ENCODE peak calls at places on chromosome 22, in seven cellular contexts. One of them, this sample, is unnamed. For H3K4me1, the result is how much of the 10 kb centered on the place peaks cover.

GRCh38 chr22:30649430-30650007 is 13.9 kb downstream of the SLC35E4 start:
- DNase-seq in mammary epithelial cell: peak
- DNase-seq in IMR-90: peak
- DNase-seq in BE2C: no peak
- DNase-seq in CD8-positive, alpha-beta memory T cell: peak
- DNase-seq in upper lobe of right lung: no peak
- DNase-seq in thyroid gland: no peak
- DNase-seq in this sample: no peak

GRCh38 chr22:49585695-49586243 is 241.9 kb downstream of the BRD1 start:
- DNase-seq in mammary epithelial cell: no peak
- DNase-seq in IMR-90: no peak
- DNase-seq in BE2C: no peak
- DNase-seq in CD8-positive, alpha-beta memory T cell: no peak
- DNase-seq in upper lobe of right lung: no peak
- DNase-seq in thyroid gland: no peak
- DNase-seq in this sample: no peak

GRCh38 chr22:30262917-30263741 is 3.5 kb downstream of the OSM start:
- DNase-seq in mammary epithelial cell: no peak
- DNase-seq in IMR-90: peak
- DNase-seq in BE2C: peak
- DNase-seq in CD8-positive, alpha-beta memory T cell: peak
- DNase-seq in upper lobe of right lung: peak
- DNase-seq in thyroid gland: peak
- DNase-seq in this sample: no peak

GRCh38 chr22:37098976-37099577 is 10.4 kb downstream of the TMPRSS6 start:
- DNase-seq in mammary epithelial cell: no peak
- DNase-seq in IMR-90: no peak
- DNase-seq in BE2C: no peak
- DNase-seq in CD8-positive, alpha-beta memory T cell: peak
- DNase-seq in upper lobe of right lung: no peak
- DNase-seq in thyroid gland: no peak
- DNase-seq in this sample: no peak

GRCh38 chr22:43658823-43659222 is 153.3 kb downstream of the EFCAB6 start:
- DNase-seq in mammary epithelial cell: no peak
- DNase-seq in IMR-90: no peak
- DNase-seq in BE2C: no peak
- DNase-seq in CD8-positive, alpha-beta memory T cell: no peak
- DNase-seq in upper lobe of right lung: no peak
- DNase-seq in thyroid gland: no peak
- DNase-seq in this sample: no peak

GRCh38 chr22:37312549-37313183 is 30.4 kb downstream of the CYTH4 start:
- DNase-seq in mammary epithelial cell: no peak
- DNase-seq in IMR-90: no peak
- DNase-seq in BE2C: no peak
- DNase-seq in CD8-positive, alpha-beta memory T cell: no peak
- DNase-seq in upper lobe of right lung: peak
- DNase-seq in thyroid gland: no peak
- DNase-seq in this sample: no peak

GRCh38 chr22:21587803-21588611 is 20.5 kb downstream of the UBE2L3 start:
- DNase-seq in mammary epithelial cell: no peak
- DNase-seq in IMR-90: peak
- DNase-seq in BE2C: no peak
- DNase-seq in CD8-positive, alpha-beta memory T cell: no peak
- DNase-seq in upper lobe of right lung: no peak
- DNase-seq in thyroid gland: no peak
- DNase-seq in this sample: no peak

GRCh38 chr22:17570851-17571631 is 7.7 kb downstream of the SLC25A18 start:
- DNase-seq in mammary epithelial cell: peak
- DNase-seq in IMR-90: peak
- DNase-seq in BE2C: no peak
- DNase-seq in CD8-positive, alpha-beta memory T cell: no peak
- DNase-seq in upper lobe of right lung: peak
- DNase-seq in thyroid gland: peak
- DNase-seq in this sample: no peak

GRCh38 chr22:32203181-32204105 is 1.4 kb downstream of the RFPL2 start:
- DNase-seq in mammary epithelial cell: no peak
- DNase-seq in IMR-90: no peak
- DNase-seq in BE2C: no peak
- DNase-seq in CD8-positive, alpha-beta memory T cell: peak
- DNase-seq in upper lobe of right lung: no peak
- DNase-seq in thyroid gland: no peak
- DNase-seq in this sample: no peak

GRCh38 chr22:37427711-37428635 is 694 bp upstream of the ELFN2 start:
- DNase-seq in mammary epithelial cell: no peak
- DNase-seq in IMR-90: no peak
- DNase-seq in BE2C: no peak
- DNase-seq in CD8-positive, alpha-beta memory T cell: no peak
- DNase-seq in upper lobe of right lung: no peak
- DNase-seq in thyroid gland: no peak
- DNase-seq in this sample: no peak

GRCh38 chr22:25482868-25483639 is 81.4 kb upstream of the GRK3 start:
- DNase-seq in mammary epithelial cell: peak
- DNase-seq in IMR-90: no peak
- DNase-seq in BE2C: no peak
- DNase-seq in CD8-positive, alpha-beta memory T cell: no peak
- DNase-seq in upper lobe of right lung: no peak
- DNase-seq in thyroid gland: peak
- DNase-seq in this sample: no peak

GRCh38 chr22:24330636-24331035 is 60.0 kb downstream of the SPECC1L start:
- DNase-seq in mammary epithelial cell: no peak
- DNase-seq in IMR-90: no peak
- DNase-seq in BE2C: peak
- DNase-seq in CD8-positive, alpha-beta memory T cell: no peak
- DNase-seq in upper lobe of right lung: no peak
- DNase-seq in thyroid gland: no peak
- DNase-seq in this sample: no peak

GRCh38 chr22:29994027-29994715 is 86.1 kb upstream of the HORMAD2 start:
- DNase-seq in mammary epithelial cell: peak
- DNase-seq in IMR-90: peak
- DNase-seq in BE2C: no peak
- DNase-seq in CD8-positive, alpha-beta memory T cell: no peak
- DNase-seq in upper lobe of right lung: no peak
- DNase-seq in thyroid gland: no peak
- DNase-seq in this sample: no peak

GRCh38 chr22:31977141-31977781 is 32.9 kb downstream of the YWHAH start:
- DNase-seq in mammary epithelial cell: peak
- DNase-seq in IMR-90: peak
- DNase-seq in BE2C: peak
- DNase-seq in CD8-positive, alpha-beta memory T cell: peak
- DNase-seq in upper lobe of right lung: peak
- DNase-seq in thyroid gland: peak
- DNase-seq in this sample: peak

GRCh38 chr22:44591146-44591790 is 93.2 kb upstream of the RTL6 start:
- DNase-seq in mammary epithelial cell: no peak
- DNase-seq in IMR-90: no peak
- DNase-seq in BE2C: no peak
- DNase-seq in CD8-positive, alpha-beta memory T cell: no peak
- DNase-seq in upper lobe of right lung: no peak
- DNase-seq in thyroid gland: no peak
- DNase-seq in this sample: no peak

GRCh38 chr22:21641417-21641794 is 696 bp upstream of the SDF2L1 start:
- DNase-seq in mammary epithelial cell: peak
- DNase-seq in IMR-90: peak
- DNase-seq in BE2C: peak
- DNase-seq in CD8-positive, alpha-beta memory T cell: no peak
- DNase-seq in upper lobe of right lung: peak
- DNase-seq in thyroid gland: peak
- DNase-seq in this sample: no peak

GRCh38 chr22:29259253-29259899 is 8.4 kb downstream of the RHBDD3 start:
- DNase-seq in mammary epithelial cell: no peak
- DNase-seq in IMR-90: no peak
- DNase-seq in BE2C: peak
- DNase-seq in CD8-positive, alpha-beta memory T cell: no peak
- DNase-seq in upper lobe of right lung: no peak
- DNase-seq in thyroid gland: no peak
- DNase-seq in this sample: no peak

DNA sequence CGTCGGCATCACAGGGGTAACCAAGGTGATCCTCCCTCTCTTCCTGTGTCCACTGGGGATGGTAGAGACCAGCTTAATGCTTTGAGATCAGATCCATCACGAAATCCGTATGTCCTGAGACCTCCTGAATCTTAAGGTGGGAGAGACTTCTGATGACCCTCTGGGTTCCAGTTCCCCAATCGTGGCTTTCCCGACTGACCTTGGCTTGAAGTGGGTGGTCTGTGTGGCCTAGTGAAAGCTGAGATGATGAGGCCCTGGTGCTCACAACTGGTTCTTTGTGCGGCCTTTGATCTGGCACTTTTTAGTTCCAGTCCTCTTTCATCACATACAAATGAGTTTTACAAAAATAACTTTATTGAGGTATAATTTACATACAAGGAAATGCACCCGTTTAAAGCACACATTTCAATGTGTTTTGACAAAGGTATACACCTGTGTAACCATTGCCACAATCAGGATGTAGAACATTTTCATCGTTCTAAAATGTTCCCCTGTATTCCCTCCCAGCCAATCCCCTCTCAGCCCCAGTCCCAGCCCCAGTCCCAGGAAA is 6.1 kb downstream of the MIAT start:
- DNase-seq in mammary epithelial cell: no peak
- DNase-seq in IMR-90: no peak
- DNase-seq in BE2C: no peak
- DNase-seq in CD8-positive, alpha-beta memory T cell: no peak
- DNase-seq in upper lobe of right lung: no peak
- DNase-seq in thyroid gland: no peak
- DNase-seq in this sample: no peak
- H3K4me3 ChIP-seq in mammary epithelial cell: no peak
- H3K4me3 ChIP-seq in IMR-90: no peak
- H3K4me3 ChIP-seq in BE2C: no peak
- H3K4me3 ChIP-seq in CD8-positive, alpha-beta memory T cell: no peak
- H3K4me3 ChIP-seq in upper lobe of right lung: no peak
- H3K4me3 ChIP-seq in thyroid gland: no peak
- H3K4me3 ChIP-seq in this sample: no peak

DNA sequence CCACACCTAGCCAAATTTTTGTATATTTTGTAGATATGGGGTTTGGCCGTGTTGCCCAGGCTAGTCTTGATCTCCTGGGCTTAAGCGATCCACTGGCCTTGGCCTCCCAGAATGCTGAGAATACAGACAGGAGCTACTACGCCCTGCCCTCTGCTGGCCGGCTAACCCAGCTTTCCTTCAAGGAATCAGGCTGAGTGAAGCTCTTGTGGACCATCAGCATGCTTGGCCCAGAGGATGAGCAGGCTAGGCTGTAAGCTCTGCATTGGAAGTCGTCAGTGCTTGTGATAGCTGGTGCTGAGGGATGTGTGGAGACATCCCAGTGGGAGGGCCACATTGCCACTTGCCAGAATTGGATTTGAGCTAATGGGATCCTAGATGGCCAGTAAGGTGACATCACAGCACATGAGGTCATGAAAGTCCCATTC is 60.6 kb downstream of the MED15 start:
- DNase-seq in mammary epithelial cell: no peak
- DNase-seq in IMR-90: peak
- DNase-seq in BE2C: no peak
- DNase-seq in CD8-positive, alpha-beta memory T cell: no peak
- DNase-seq in upper lobe of right lung: peak
- DNase-seq in thyroid gland: no peak
- DNase-seq in this sample: no peak
- H3K4me1 ChIP-seq in mammary epithelial cell: half or more
- H3K4me1 ChIP-seq in IMR-90: under half
- H3K4me1 ChIP-seq in BE2C: under half
- H3K4me1 ChIP-seq in CD8-positive, alpha-beta memory T cell: half or more
- H3K4me1 ChIP-seq in upper lobe of right lung: half or more
- H3K4me1 ChIP-seq in thyroid gland: under half
- H3K4me1 ChIP-seq in this sample: under half

DNA sequence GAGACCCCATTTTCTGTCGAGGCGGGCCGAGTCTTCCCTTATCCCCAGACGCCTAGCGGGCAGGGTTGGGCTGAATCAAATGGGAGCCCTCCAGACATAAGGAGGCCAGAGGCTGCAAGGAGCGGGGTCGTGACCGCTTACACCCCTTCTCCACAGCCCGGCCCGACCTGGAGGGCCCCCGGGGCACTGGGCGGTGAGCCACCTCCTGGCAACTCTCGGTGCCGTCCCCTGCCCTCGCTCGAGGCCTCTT is 499 bp upstream of the GP1BB start:
- DNase-seq in mammary epithelial cell: no peak
- DNase-seq in IMR-90: no peak
- DNase-seq in BE2C: no peak
- DNase-seq in CD8-positive, alpha-beta memory T cell: no peak
- DNase-seq in upper lobe of right lung: no peak
- DNase-seq in thyroid gland: no peak
- DNase-seq in this sample: no peak
- H3K4me3 ChIP-seq in mammary epithelial cell: no peak
- H3K4me3 ChIP-seq in IMR-90: no peak
- H3K4me3 ChIP-seq in BE2C: no peak
- H3K4me3 ChIP-seq in CD8-positive, alpha-beta memory T cell: peak
- H3K4me3 ChIP-seq in upper lobe of right lung: no peak
- H3K4me3 ChIP-seq in thyroid gland: no peak
- H3K4me3 ChIP-seq in this sample: no peak

GRCh38 chr22:45771057-45771456 is 99.4 kb downstream of the ATXN10 start:
- DNase-seq in mammary epithelial cell: no peak
- DNase-seq in IMR-90: no peak
- DNase-seq in BE2C: no peak
- DNase-seq in CD8-positive, alpha-beta memory T cell: no peak
- DNase-seq in upper lobe of right lung: no peak
- DNase-seq in thyroid gland: no peak
- DNase-seq in this sample: no peak
- H3K4me1 ChIP-seq in mammary epithelial cell: under half
- H3K4me1 ChIP-seq in IMR-90: under half
- H3K4me1 ChIP-seq in BE2C: under half
- H3K4me1 ChIP-seq in CD8-positive, alpha-beta memory T cell: under half
- H3K4me1 ChIP-seq in upper lobe of right lung: under half
- H3K4me1 ChIP-seq in thyroid gland: under half
- H3K4me1 ChIP-seq in this sample: under half

GRCh38 chr22:46068176-46068907 is 82.0 kb upstream of the PPARA start:
- DNase-seq in mammary epithelial cell: no peak
- DNase-seq in IMR-90: no peak
- DNase-seq in BE2C: no peak
- DNase-seq in CD8-positive, alpha-beta memory T cell: no peak
- DNase-seq in upper lobe of right lung: no peak
- DNase-seq in thyroid gland: no peak
- DNase-seq in this sample: no peak

GRCh38 chr22:46066691-46067090 is 83.6 kb upstream of the PPARA start:
- DNase-seq in mammary epithelial cell: peak
- DNase-seq in IMR-90: no peak
- DNase-seq in BE2C: no peak
- DNase-seq in CD8-positive, alpha-beta memory T cell: no peak
- DNase-seq in upper lobe of right lung: peak
- DNase-seq in thyroid gland: peak
- DNase-seq in this sample: no peak

GRCh38 chr22:46065733-46066454 is 84.4 kb upstream of the PPARA start:
- DNase-seq in mammary epithelial cell: peak
- DNase-seq in IMR-90: no peak
- DNase-seq in BE2C: no peak
- DNase-seq in CD8-positive, alpha-beta memory T cell: no peak
- DNase-seq in upper lobe of right lung: no peak
- DNase-seq in thyroid gland: no peak
- DNase-seq in this sample: no peak

GRCh38 chr22:46068908-46069481 is 81.3 kb upstream of the PPARA start:
- DNase-seq in mammary epithelial cell: peak
- DNase-seq in IMR-90: peak
- DNase-seq in BE2C: no peak
- DNase-seq in CD8-positive, alpha-beta memory T cell: no peak
- DNase-seq in upper lobe of right lung: peak
- DNase-seq in thyroid gland: peak
- DNase-seq in this sample: no peak

GRCh38 chr22:46067159-46068111 is 82.9 kb upstream of the PPARA start:
- DNase-seq in mammary epithelial cell: peak
- DNase-seq in IMR-90: no peak
- DNase-seq in BE2C: peak
- DNase-seq in CD8-positive, alpha-beta memory T cell: no peak
- DNase-seq in upper lobe of right lung: no peak
- DNase-seq in thyroid gland: peak
- DNase-seq in this sample: no peak
- H3K4me3 ChIP-seq in mammary epithelial cell: peak
- H3K4me3 ChIP-seq in IMR-90: no peak
- H3K4me3 ChIP-seq in BE2C: peak
- H3K4me3 ChIP-seq in CD8-positive, alpha-beta memory T cell: no peak
- H3K4me3 ChIP-seq in upper lobe of right lung: peak
- H3K4me3 ChIP-seq in thyroid gland: no peak
- H3K4me3 ChIP-seq in this sample: no peak

This sample was measured in iPS DF 6.9.